ENCODE peak calls at places on chromosomes 3 and 15, in five cellular contexts. One of them, this sample, is unnamed.

GRCh38 chr3:99545941-99546580 is 92.3 kb upstream of the COL8A1 start:
- DNase-seq in cardiac muscle cell: peak; percentile 57
- DNase-seq in IMR-90: peak; percentile 45
- DNase-seq in testis: no peak
- DNase-seq in AG10803: no peak
- DNase-seq in this sample: no peak

GRCh38 chr3:196082471-196082971 is 631 bp upstream of the TFRC start:
- DNase-seq in testis: no peak
- DNase-seq in IMR-90: peak; percentile 7
- DNase-seq in AG10803: no peak
- DNase-seq in cardiac muscle cell: no peak
- DNase-seq in this sample: peak; percentile 31

GRCh38 chr15:41773729-41774061 is 589 bp upstream of the MAPKBP1 start:
- DNase-seq in cardiac muscle cell: no peak
- DNase-seq in AG10803: no peak
- DNase-seq in IMR-90: no peak
- DNase-seq in testis: no peak
- DNase-seq in this sample: no peak

GRCh38 chr3:114506622-114507300 is 212.9 kb downstream of the TIGIT start:
- DNase-seq in IMR-90: peak; percentile 73
- DNase-seq in testis: no peak
- DNase-seq in AG10803: peak; percentile 78
- DNase-seq in cardiac muscle cell: no peak
- DNase-seq in this sample: no peak

GRCh38 chr15:63601026-63601726 is 4.0 kb downstream of the FBXL22 start:
- DNase-seq in cardiac muscle cell: peak; percentile 38
- DNase-seq in testis: no peak
- DNase-seq in AG10803: peak; percentile 30
- DNase-seq in IMR-90: peak; percentile 44
- DNase-seq in this sample: peak; percentile 41

GRCh38 chr15:68278345-68279217 is 1.0 kb downstream of the FEM1B start:
- DNase-seq in testis: peak; percentile 62
- DNase-seq in AG10803: no peak
- DNase-seq in cardiac muscle cell: peak; percentile 24
- DNase-seq in IMR-90: peak; percentile 35
- DNase-seq in this sample: no peak

GRCh38 chr3:124053871-124054270 is 61.9 kb upstream of the ROPN1 start:
- DNase-seq in cardiac muscle cell: no peak
- DNase-seq in AG10803: no peak
- DNase-seq in testis: no peak
- DNase-seq in IMR-90: no peak
- DNase-seq in this sample: no peak

GRCh38 chr3:38657369-38657768 is 7.9 kb upstream of the SCN5A start:
- DNase-seq in testis: no peak
- DNase-seq in AG10803: no peak
- DNase-seq in cardiac muscle cell: no peak
- DNase-seq in IMR-90: no peak
- DNase-seq in this sample: no peak

GRCh38 chr3:54982807-54983206 is 54.9 kb upstream of the LRTM1 start:
- DNase-seq in AG10803: no peak
- DNase-seq in testis: no peak
- DNase-seq in cardiac muscle cell: no peak
- DNase-seq in IMR-90: no peak
- DNase-seq in this sample: no peak

GRCh38 chr3:37707428-37708372 is 154.0 kb upstream of the CTDSPL start:
- DNase-seq in cardiac muscle cell: no peak
- DNase-seq in testis: no peak
- DNase-seq in AG10803: no peak
- DNase-seq in IMR-90: no peak
- DNase-seq in this sample: no peak

GRCh38 chr3:146465713-146466465 is 3.5 kb downstream of the PLSCR2 start:
- DNase-seq in cardiac muscle cell: no peak
- DNase-seq in testis: no peak
- DNase-seq in AG10803: no peak
- DNase-seq in IMR-90: peak; percentile 26
- DNase-seq in this sample: no peak

GRCh38 chr3:184600685-184601377 is 39.2 kb downstream of the EPHB3 start:
- DNase-seq in cardiac muscle cell: no peak
- DNase-seq in AG10803: no peak
- DNase-seq in IMR-90: no peak
- DNase-seq in testis: no peak
- DNase-seq in this sample: no peak

GRCh38 chr3:9078561-9079240 is 115.4 kb upstream of the RAD18 start:
- DNase-seq in IMR-90: no peak
- DNase-seq in AG10803: no peak
- DNase-seq in testis: no peak
- DNase-seq in cardiac muscle cell: no peak
- DNase-seq in this sample: no peak

GRCh38 chr15:38490231-38490630 is 36.3 kb downstream of the FAM98B start:
- DNase-seq in AG10803: peak; percentile 56
- DNase-seq in IMR-90: peak; percentile 87
- DNase-seq in testis: no peak
- DNase-seq in cardiac muscle cell: no peak
- DNase-seq in this sample: no peak

GRCh38 chr3:190001426-190001825 is 119.3 kb downstream of the P3H2 start:
- DNase-seq in testis: no peak
- DNase-seq in cardiac muscle cell: no peak
- DNase-seq in IMR-90: no peak
- DNase-seq in AG10803: no peak
- DNase-seq in this sample: no peak

GRCh38 chr3:10855083-10855870 is 39.2 kb downstream of the SLC6A11 start:
- DNase-seq in cardiac muscle cell: no peak
- DNase-seq in AG10803: no peak
- DNase-seq in IMR-90: no peak
- DNase-seq in testis: no peak
- DNase-seq in this sample: no peak

GRCh38 chr3:182891364-182891763 is 89.0 kb downstream of the DCUN1D1 start:
- DNase-seq in cardiac muscle cell: no peak
- DNase-seq in AG10803: no peak
- DNase-seq in testis: no peak
- DNase-seq in IMR-90: no peak
- DNase-seq in this sample: no peak

GRCh38 chr3:155528579-155528978 is 216.3 kb downstream of the PLCH1 start:
- DNase-seq in cardiac muscle cell: no peak
- DNase-seq in AG10803: no peak
- DNase-seq in testis: no peak
- DNase-seq in IMR-90: no peak
- DNase-seq in this sample: no peak

DNA sequence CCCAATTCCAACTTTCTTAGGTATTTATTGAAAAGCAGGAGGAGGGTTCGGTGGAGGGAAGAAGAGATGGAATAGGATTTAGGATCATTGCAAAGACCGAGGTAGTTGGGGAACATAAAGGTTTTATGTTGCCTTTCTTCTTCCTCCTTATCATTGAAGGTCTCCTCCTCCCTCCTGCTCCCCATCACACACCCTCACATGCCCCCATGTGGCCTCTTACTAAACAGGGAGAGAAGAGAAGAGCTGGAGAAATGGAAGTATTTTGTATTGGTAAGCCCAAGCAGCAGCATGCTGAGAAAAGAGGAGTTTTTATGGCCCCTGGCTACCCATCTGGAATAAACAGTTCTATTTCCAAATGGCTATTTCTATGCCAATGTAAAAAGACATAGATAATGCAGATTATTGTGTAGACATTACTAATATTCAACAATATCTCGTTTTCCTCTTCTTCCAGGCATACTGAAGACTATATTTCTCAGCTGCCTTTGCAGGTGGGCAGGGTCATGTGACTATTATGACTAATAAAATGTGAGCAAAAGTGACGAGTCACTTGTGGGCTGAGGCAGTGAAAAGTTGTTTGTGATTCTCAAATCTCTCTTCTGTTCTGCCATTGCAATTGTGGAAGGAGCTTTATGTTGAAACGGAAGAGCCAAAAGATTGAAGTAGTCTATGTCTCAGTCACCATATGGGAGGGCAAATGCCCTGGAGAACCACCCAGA is 5.2 kb upstream of the GPR176 start:
- DNase-seq in IMR-90: peak; percentile 77
- DNase-seq in AG10803: no peak
- DNase-seq in cardiac muscle cell: no peak
- DNase-seq in testis: no peak
- DNase-seq in this sample: no peak
- TF ChIP-seq CTCF in IMR-90: no peak
- TF ChIP-seq CTCF in AG10803: no peak
- TF ChIP-seq CTCF in cardiac muscle cell: no peak
- TF ChIP-seq CTCF in testis: no peak
- TF ChIP-seq CTCF in this sample: no peak

DNA sequence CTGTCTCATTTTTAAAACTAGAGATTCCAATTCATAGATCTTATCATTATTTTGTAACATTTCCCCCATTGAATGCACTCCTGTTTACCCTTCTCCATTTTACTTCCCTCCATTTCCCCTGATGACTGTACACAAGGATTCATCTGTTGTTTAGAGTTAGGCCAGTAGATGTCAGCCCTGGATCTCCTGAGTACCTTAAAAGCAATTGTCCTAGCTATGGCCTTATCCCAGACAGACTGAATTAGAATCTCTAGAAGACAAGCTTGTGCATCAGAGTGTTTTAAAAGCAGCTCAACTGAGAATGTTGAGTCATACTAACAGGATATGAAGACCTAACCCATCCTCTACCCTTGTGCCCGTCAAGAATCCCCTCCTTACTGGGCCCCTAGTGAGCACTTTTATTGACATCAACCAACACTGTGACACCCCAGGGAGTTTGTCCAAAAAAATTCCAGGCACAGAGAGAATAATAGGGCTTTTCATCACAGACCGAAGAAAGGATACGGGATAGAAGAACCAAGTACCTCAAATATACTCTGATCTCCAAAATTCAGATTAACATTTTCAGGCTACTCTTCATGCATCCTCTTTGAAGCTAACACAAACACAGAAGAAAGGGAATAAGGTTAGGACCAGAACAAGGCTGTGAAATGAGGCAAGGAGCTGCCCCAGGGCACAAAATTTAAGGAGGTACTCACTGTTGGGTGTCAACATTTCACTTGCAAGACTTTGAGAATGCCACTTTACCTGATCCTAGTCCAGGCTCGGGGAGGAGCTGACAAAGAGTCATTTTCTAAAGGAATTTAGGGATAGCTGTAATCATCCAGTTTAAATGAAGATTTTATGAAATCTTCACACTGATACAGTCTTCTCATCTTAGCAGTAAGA is 17.1 kb downstream of the ZBED2 start:
- DNase-seq in AG10803: peak; percentile 78
- DNase-seq in cardiac muscle cell: peak; percentile 75
- DNase-seq in testis: no peak
- DNase-seq in IMR-90: peak; percentile 93
- DNase-seq in this sample: peak; percentile 28
- TF ChIP-seq CTCF in AG10803: peak; percentile 78
- TF ChIP-seq CTCF in cardiac muscle cell: peak; percentile 58
- TF ChIP-seq CTCF in testis: no peak
- TF ChIP-seq CTCF in IMR-90: peak; percentile 89
- TF ChIP-seq CTCF in this sample: peak; percentile 45

GRCh38 chr3:170961616-170962400 is 53.4 kb upstream of the EIF5A2 start:
- DNase-seq in IMR-90: peak; percentile 54
- DNase-seq in AG10803: peak; percentile 49
- DNase-seq in testis: no peak
- DNase-seq in cardiac muscle cell: peak; percentile 66
- DNase-seq in this sample: no peak
- TF ChIP-seq CTCF in IMR-90: peak; percentile 71
- TF ChIP-seq CTCF in AG10803: peak; percentile 70
- TF ChIP-seq CTCF in testis: peak; percentile 39
- TF ChIP-seq CTCF in cardiac muscle cell: peak; percentile 51
- TF ChIP-seq CTCF in this sample: peak; percentile 37

DNA sequence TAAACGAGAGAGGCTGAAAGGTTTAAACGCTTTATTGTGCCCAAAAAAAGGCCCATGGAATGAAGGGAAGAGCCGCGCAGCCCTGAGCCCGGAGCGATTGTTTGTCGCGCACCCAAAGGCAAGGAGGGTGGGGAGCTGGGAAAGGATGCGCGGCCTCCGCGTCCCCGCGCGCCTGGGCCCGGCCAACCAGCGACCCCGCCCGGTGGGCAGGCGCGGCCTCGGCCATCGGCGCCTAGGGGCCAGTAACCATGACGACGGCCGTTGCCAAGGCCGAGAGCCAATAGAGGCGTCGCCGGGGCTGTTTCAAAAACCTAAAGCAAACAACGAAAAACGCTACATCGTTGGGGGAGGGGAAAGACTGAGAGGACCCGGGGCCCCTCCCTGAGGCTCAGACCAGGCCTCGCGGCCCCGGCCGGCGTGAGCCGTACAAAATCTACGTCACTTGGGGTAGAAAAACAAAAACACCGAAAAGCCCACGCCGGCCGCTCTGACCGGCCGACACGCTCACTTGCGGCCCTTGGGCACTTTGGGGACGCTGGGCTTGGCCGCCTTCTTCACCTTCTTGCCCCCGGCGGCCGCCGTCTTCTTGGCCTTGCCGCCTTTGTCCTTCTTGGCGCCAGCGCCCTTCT is 36.2 kb downstream of the HMCES start:
- DNase-seq in cardiac muscle cell: peak; percentile 95
- DNase-seq in IMR-90: peak; percentile 83
- DNase-seq in testis: peak; percentile 93
- DNase-seq in AG10803: peak; percentile 82
- DNase-seq in this sample: peak; percentile 85
- TF ChIP-seq CTCF in cardiac muscle cell: peak; percentile 38
- TF ChIP-seq CTCF in IMR-90: peak; percentile 35
- TF ChIP-seq CTCF in testis: no peak
- TF ChIP-seq CTCF in AG10803: no peak
- TF ChIP-seq CTCF in this sample: peak; percentile 56

GRCh38 chr3:21170964-21171363 is 580.0 kb downstream of the ZNF385D start:
- DNase-seq in testis: peak; percentile 13
- DNase-seq in AG10803: no peak
- DNase-seq in cardiac muscle cell: peak; percentile 33
- DNase-seq in IMR-90: no peak
- DNase-seq in this sample: no peak
- TF ChIP-seq CTCF in testis: peak; percentile 19
- TF ChIP-seq CTCF in AG10803: peak; percentile 39
- TF ChIP-seq CTCF in cardiac muscle cell: peak; percentile 61
- TF ChIP-seq CTCF in IMR-90: no peak
- TF ChIP-seq CTCF in this sample: peak; percentile 34

DNA sequence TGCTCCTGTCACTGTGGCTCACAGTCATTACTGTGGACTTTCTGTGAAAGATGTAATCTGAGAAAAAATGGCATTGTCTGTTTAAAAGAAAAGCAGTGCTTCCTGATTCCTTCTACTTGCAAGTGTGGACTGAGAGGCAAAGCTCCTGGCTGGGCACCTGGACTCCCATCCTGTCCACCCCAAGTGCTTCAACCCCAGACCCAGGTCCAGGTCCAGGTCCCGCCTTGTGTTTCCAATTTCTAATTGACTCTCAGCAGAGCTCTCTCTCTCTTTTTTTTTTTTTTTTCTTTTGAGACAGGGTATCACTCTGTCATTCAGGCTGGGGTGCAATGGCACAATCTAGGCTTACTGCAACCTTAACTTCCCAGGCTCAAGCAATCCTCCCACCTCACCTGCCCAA is 94.9 kb downstream of the ATP10A start:
- DNase-seq in cardiac muscle cell: no peak
- DNase-seq in AG10803: no peak
- DNase-seq in testis: no peak
- DNase-seq in IMR-90: no peak
- DNase-seq in this sample: no peak
- TF ChIP-seq CTCF in cardiac muscle cell: no peak
- TF ChIP-seq CTCF in AG10803: no peak
- TF ChIP-seq CTCF in testis: no peak
- TF ChIP-seq CTCF in IMR-90: no peak
- TF ChIP-seq CTCF in this sample: no peak

DNA sequence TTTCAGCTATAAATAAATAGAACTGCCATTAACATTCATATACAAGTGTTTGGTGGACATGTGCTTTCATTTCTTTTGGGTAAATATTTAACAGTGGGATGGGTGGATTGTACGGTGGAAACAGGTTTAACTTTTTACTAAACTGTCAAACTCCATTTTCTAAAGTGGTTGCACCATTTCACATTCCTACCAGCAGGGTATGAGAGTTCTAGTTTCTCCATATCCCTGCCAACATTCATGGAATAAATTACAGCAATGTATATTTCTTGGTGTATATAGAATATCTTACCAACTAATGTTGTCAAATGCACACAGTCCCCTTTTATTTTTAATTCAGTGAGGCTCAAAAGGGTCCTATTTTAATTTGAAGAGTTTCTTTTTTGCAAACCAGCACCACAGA is 71.3 kb upstream of the CTXND1 start:
- DNase-seq in testis: no peak
- DNase-seq in cardiac muscle cell: no peak
- DNase-seq in IMR-90: no peak
- DNase-seq in AG10803: no peak
- DNase-seq in this sample: no peak
- TF ChIP-seq CTCF in testis: peak; percentile 9
- TF ChIP-seq CTCF in cardiac muscle cell: peak; percentile 33
- TF ChIP-seq CTCF in IMR-90: no peak
- TF ChIP-seq CTCF in AG10803: peak; percentile 36
- TF ChIP-seq CTCF in this sample: no peak